ENCODE peak calls at places on chromosomes 7 and 10, in ten cellular contexts. M is T-helper 2 cell; C is hypothalamus; N is iPS-NIHi11; B is EL; D is left ventricle myocardium inferior; R is HT-29; E is ovary; J is AG09319; T is stimulated activated CD8-positive, alpha-beta memory T cell treated with anti-CD3 and anti-CD28 coated beads, Interleukin-4, amount 100 ng/mL, for 1 hour. O is an unnamed sample.

GRCh38 chr7:141785711-141786552 is 4.1 kb upstream of the TAS2R5 start:
- DNase-seq in N (peak; percentile 65), C (no peak), M (no peak), R (peak; percentile 82), T (no peak), J (peak; percentile 15), B (peak; percentile 44), E (no peak), D (no peak), O (peak; percentile 1)

GRCh38 chr10:4280481-4281206 is 495.6 kb upstream of the KLF6 start:
- DNase-seq in J (peak; percentile 66), D (no peak), C (no peak), T (no peak), B (peak; percentile 69), E (no peak), N (no peak), R (peak; percentile 92), M (no peak), O (no peak)

GRCh38 chr10:80199828-80200227 is 5.5 kb downstream of the ANXA11 start:
- DNase-seq in M (no peak), N (no peak), J (peak; percentile 68), D (no peak), C (no peak), B (peak; percentile 84), E (peak; percentile 41), R (peak; percentile 81), T (no peak), O (no peak)

GRCh38 chr7:31204066-31204465 is 136.5 kb downstream of the NEUROD6 start:
- DNase-seq in R (no peak), N (no peak), M (no peak), B (no peak), J (no peak), T (no peak), D (no peak), E (no peak), C (no peak), O (no peak)

GRCh38 chr10:21487416-21488180 is 37.9 kb downstream of the SKIDA1 start:
- DNase-seq in T (no peak), M (no peak), N (no peak), J (no peak), B (no peak), D (no peak), R (no peak), C (no peak), E (no peak), O (no peak)

GRCh38 chr7:37354661-37355131 is 94.0 kb downstream of the ELMO1 start:
- DNase-seq in C (no peak), M (no peak), B (no peak), T (no peak), E (peak; percentile 37), R (no peak), N (no peak), J (no peak), D (peak; percentile 79), O (no peak)

GRCh38 chr10:7519351-7519750 is 108.5 kb upstream of the SFMBT2 start:
- DNase-seq in E (no peak), J (no peak), C (no peak), R (no peak), D (no peak), B (no peak), T (no peak), N (no peak), M (no peak), O (no peak)

GRCh38 chr7:41255716-41256115 is 447.2 kb downstream of the INHBA start:
- DNase-seq in B (no peak), T (no peak), R (no peak), J (no peak), E (no peak), D (no peak), M (no peak), N (no peak), C (no peak), O (no peak)

GRCh38 chr7:50502001-50502684 is 52.0 kb upstream of the FIGNL1 start:
- DNase-seq in T (no peak), B (peak; percentile 87), J (peak; percentile 54), E (peak; percentile 90), D (peak; percentile 77), M (no peak), R (no peak), N (no peak), C (no peak), O (no peak)

GRCh38 chr10:16182688-16183087 is 254.1 kb upstream of the PTER start:
- DNase-seq in E (no peak), J (no peak), T (no peak), D (no peak), B (no peak), C (no peak), M (no peak), N (no peak), R (no peak), O (no peak)